ENCODE peak calls at places on chromosomes 7 and 10, in eight cellular contexts. J is OCI-M1, G is heart left ventricle, R is endothelial cell, N is cardiac septum, Q is AG10803, Z is HS-27A, Y is HuH-7.5. T is an unnamed sample.

GRCh38 chr7:30770936-30771858 is at the start of gene MINDY4:
- DNase-seq in J (peak), G (peak), R (peak), N (peak), Q (peak), Z (no peak), Y (peak), T (peak)

GRCh38 chr7:43303740-43304241 is 191.3 kb downstream of the HECW1 start:
- DNase-seq in J (no peak), G (no peak), R (no peak), N (no peak), Q (no peak), Z (no peak), Y (no peak), T (no peak)

GRCh38 chr7:111392976-111393762 is 169.1 kb downstream of the IMMP2L start:
- DNase-seq in J (no peak), G (no peak), R (no peak), N (no peak), Q (peak), Z (no peak), Y (no peak), T (no peak)

GRCh38 chr7:14960686-14961085 is 58.1 kb upstream of the DGKB start:
- DNase-seq in J (no peak), G (no peak), R (no peak), N (no peak), Q (no peak), Z (no peak), Y (no peak), T (peak)

GRCh38 chr7:30648744-30649540 is 33.3 kb downstream of the CRHR2 start:
- DNase-seq in J (no peak), G (no peak), R (no peak), N (no peak), Q (no peak), Z (no peak), Y (no peak), T (no peak)

GRCh38 chr10:27745719-27746363 is at the start of gene MKX:
- DNase-seq in J (no peak), G (peak), R (peak), N (no peak), Q (peak), Z (no peak), Y (no peak), T (peak)

GRCh38 chr7:1602386-1602785 is 32.6 kb upstream of the PSMG3 start:
- DNase-seq in J (no peak), G (no peak), R (no peak), N (no peak), Q (no peak), Z (no peak), Y (no peak), T (no peak)

GRCh38 chr7:112484671-112485097 is 3.9 kb downstream of the LSMEM1 start:
- DNase-seq in J (no peak), G (peak), R (no peak), N (no peak), Q (peak), Z (peak), Y (no peak), T (no peak)

GRCh38 chr7:28315565-28316420 is 96.5 kb upstream of the CREB5 start:
- DNase-seq in J (no peak), G (no peak), R (no peak), N (no peak), Q (peak), Z (no peak), Y (no peak), T (no peak)

GRCh38 chr10:18214692-18215563 is 74.7 kb downstream of the CACNB2 start:
- DNase-seq in J (peak), G (no peak), R (peak), N (no peak), Q (peak), Z (no peak), Y (no peak), T (peak)

GRCh38 chr7:156049366-156049765 is 237.1 kb upstream of the SHH start:
- DNase-seq in J (no peak), G (no peak), R (no peak), N (no peak), Q (no peak), Z (no peak), Y (no peak), T (no peak)

GRCh38 chr10:118571123-118571522 is 24.3 kb downstream of the PRLHR start:
- DNase-seq in J (no peak), G (no peak), R (no peak), N (no peak), Q (peak), Z (no peak), Y (no peak), T (no peak)

GRCh38 chr10:14578060-14578952 is 196.4 kb downstream of the FAM107B start:
- DNase-seq in J (no peak), G (no peak), R (no peak), N (no peak), Q (no peak), Z (no peak), Y (no peak), T (no peak)

GRCh38 chr7:44906980-44907379 is 21.6 kb upstream of the PURB start:
- DNase-seq in J (no peak), G (no peak), R (no peak), N (no peak), Q (no peak), Z (no peak), Y (no peak), T (no peak)

T was measured in HEK293T.